ENCODE peak calls at places on chromosome 14, in four cellular contexts. G is naive thymus-derived CD4-positive, alpha-beta T cell; T is tibial nerve; U is IMR-90. Q is an unnamed sample.

GRCh38 chr14:96739511-96739910 is 57.7 kb upstream of the VRK1 start:
- DNase-seq in G (no peak), T (no peak), U (no peak), Q (no peak)

GRCh38 chr14:100785626-100786025 is 40.3 kb upstream of the MEG3 start:
- DNase-seq in G (no peak), T (no peak), U (no peak), Q (no peak)

GRCh38 chr14:36716614-36717184 is 55.0 kb downstream of the PAX9 start:
- DNase-seq in G (no peak), T (no peak), U (no peak), Q (no peak)

GRCh38 chr14:36027354-36027753 is 149.2 kb downstream of the PTCSC3 start:
- DNase-seq in G (no peak), T (no peak), U (no peak), Q (no peak)

GRCh38 chr14:61654026-61654425 is 41.3 kb upstream of the HIF1A start:
- DNase-seq in G (no peak), T (no peak), U (no peak), Q (no peak)

GRCh38 chr14:99094901-99095300 is 177.1 kb downstream of the BCL11B start:
- DNase-seq in G (no peak), T (no peak), U (no peak), Q (no peak)

GRCh38 chr14:72603639-72604038 is 290.3 kb downstream of the DPF3 start:
- DNase-seq in G (no peak), T (no peak), U (no peak), Q (no peak)

GRCh38 chr14:99313234-99313633 is 41.2 kb upstream of the BCL11B start:
- DNase-seq in G (no peak), T (no peak), U (no peak), Q (no peak)

DNA sequence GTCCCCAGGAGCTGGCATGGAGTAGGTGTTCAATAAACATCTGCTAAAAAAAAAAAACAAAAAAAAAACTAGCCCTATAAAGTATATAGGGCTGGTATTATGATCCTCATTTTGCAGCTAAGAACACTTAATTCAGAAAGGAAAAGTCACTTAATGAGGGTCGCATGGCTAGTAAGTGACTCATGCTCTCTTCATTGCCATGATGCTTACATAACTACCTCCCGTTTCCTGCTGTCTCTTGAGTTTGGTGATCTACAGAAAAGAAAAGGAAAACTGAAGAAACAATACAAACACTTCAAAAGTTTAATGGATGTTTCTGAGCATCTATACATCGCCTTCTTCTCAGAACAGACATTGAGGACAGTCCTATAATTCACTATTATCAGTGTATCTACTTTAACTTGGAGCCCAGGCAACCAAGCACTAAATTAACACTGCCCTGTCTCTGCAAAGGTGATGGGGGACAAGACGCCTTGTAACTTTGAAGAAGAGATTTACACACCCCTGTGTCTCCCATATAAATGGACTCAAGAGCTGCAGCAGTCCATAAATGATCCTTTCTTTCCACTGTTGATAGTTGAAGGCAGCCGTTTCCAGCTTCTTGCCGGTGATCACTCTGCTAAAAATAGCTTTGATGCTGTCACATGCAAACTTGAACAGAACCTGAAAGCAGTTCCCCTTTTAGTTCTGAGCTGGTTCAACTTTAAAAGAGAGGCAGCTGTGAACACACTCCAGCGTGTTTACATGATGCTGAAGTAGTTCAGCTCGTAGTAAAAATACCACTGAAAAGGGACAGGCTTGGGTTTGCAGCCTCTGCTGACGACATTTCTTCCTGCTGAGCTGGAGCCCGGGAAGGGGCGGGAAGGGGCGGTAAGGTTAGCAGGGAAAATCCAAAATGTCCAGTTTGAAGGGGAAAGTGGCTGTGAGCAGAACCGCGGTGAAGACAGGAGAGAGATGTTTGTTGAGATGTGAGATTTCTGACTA is 113.3 kb downstream of the FOXN3 start:
- DNase-seq in G (peak; percentile 31), T (peak; percentile 64), U (peak; percentile 95), Q (peak; percentile 83)
- H3K4me3 ChIP-seq in G (no peak overlapping the region), T (peak overlapping the region; percentile 6), U (peak overlapping the region; percentile 26), Q (no peak overlapping the region)

DNA sequence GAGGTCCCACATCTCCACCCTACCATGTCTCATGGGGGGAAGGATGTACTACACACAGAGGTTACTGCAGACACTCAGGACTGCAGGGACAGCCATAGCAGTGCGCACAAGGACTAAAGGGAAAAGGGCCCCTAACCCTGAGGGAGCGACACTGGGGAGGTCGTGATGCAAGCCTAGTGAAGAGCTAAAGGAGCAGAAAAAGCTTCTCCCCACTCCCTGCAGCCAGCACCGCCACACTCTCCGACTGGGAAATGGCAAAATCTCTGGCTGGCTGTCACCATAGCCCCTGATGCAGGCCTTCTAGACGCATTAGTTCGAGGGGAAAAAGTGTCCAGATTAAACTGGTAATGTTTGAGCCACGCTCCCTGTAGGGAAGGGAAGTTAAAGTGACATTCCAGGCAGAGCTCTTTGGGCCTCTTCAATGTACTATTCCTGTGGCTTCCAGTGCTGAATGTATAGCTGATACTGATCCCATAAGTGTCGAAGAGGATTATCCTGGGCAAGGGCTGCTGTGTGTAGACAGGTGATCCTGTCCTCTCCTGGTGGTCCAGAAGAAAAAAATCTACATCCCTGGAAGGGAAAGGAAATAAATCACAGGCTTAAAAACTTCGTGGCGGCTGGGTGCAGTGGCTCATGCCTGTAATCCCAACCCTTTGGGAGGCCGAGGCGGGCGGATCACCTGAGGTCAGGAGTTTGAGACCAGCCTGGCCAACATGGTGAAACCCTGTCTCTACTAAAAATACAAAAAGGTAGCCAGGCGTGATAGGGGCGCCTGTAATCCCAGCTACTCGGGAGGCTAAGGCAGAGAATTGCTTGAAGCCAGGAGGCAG is 5.4 kb downstream of the POMT2 start:
- DNase-seq in G (no peak), T (no peak), U (no peak), Q (no peak)
- H3K27ac ChIP-seq in G (no peak overlapping the region), T (peak overlapping the region; percentile 80), U (no peak overlapping the region), Q (no peak overlapping the region)

GRCh38 chr14:103527408-103528157 is 1.4 kb upstream of the TRMT61A start:
- DNase-seq in G (no peak), T (no peak), U (no peak), Q (peak; percentile 42)
- H3K4me3 ChIP-seq in G (no peak overlapping the region), T (no peak overlapping the region), U (no peak overlapping the region), Q (no peak overlapping the region)

GRCh38 chr14:101966742-101967141 is 2.4 kb downstream of the DYNC1H1 start:
- DNase-seq in G (no peak), T (no peak), U (no peak), Q (no peak)
- H3K27ac ChIP-seq in G (peak overlapping the region; percentile 3), T (peak overlapping the region; percentile 97), U (no peak overlapping the region), Q (no peak overlapping the region)

DNA sequence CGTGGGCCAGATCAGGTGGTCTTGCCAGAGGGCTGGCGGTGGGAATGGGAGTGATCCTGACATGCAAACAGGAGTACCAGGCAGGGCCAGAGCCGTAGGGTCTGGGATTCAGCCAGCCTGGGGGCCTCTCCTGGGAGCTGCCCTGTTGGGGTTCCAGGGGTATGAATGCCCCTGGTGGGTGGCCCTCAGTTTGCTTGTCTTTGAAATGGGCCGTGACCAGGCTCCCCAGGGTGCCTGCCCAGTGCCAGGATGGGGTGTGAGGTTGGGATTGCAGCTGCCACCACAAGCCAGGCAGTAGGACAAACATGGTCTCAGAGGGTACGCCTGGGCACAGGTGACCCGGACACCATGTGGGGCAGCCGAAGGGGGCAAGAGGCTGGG is 168.8 kb downstream of the KIF26A start:
- DNase-seq in G (no peak), T (no peak), U (no peak), Q (no peak)
- H3K4me3 ChIP-seq in G (no peak overlapping the region), T (no peak overlapping the region), U (no peak overlapping the region), Q (no peak overlapping the region)

GRCh38 chr14:68932219-68932618 is 46.9 kb downstream of the ACTN1 start:
- DNase-seq in G (no peak), T (no peak), U (peak; percentile 89), Q (no peak)
- H3K27ac ChIP-seq in G (no peak overlapping the region), T (no peak overlapping the region), U (peak overlapping the region; percentile 44), Q (no peak overlapping the region)

GRCh38 chr14:77800814-77801213 is 905 bp downstream of the ADCK1 start:
- DNase-seq in G (no peak), T (no peak), U (no peak), Q (no peak)
- H3K4me3 ChIP-seq in G (peak overlapping the region; percentile 71), T (peak overlapping the region; percentile 67), U (no peak overlapping the region), Q (peak overlapping the region; percentile 58)

GRCh38 chr14:91113829-91114078 is at the start of gene DGLUCY:
- DNase-seq in G (no peak), T (no peak), U (peak; percentile 75), Q (peak; percentile 95)

GRCh38 chr14:91114079-91115065 is 499 bp downstream of the DGLUCY start:
- DNase-seq in G (peak; percentile 59), T (peak; percentile 64), U (peak; percentile 43), Q (no peak)

GRCh38 chr14:91111443-91111842 is 2.4 kb upstream of the DGLUCY start:
- DNase-seq in G (no peak), T (no peak), U (no peak), Q (no peak)

GRCh38 chr14:91108941-91109611 is 4.8 kb upstream of the DGLUCY start:
- DNase-seq in G (peak; percentile 33), T (no peak), U (no peak), Q (peak; percentile 78)

GRCh38 chr14:91112172-91112571 is 1.7 kb upstream of the DGLUCY start:
- DNase-seq in G (no peak), T (no peak), U (no peak), Q (no peak)
- H3K27ac ChIP-seq in G (no peak overlapping the region), T (no peak overlapping the region), U (no peak overlapping the region), Q (no peak overlapping the region)

GRCh38 chr14:24428628-24429394 is 657 bp downstream of the CBLN3 start:
- DNase-seq in G (no peak), T (no peak), U (no peak), Q (peak; percentile 76)
- H3K4me3 ChIP-seq in G (peak overlapping the region; percentile 96), T (peak overlapping the region; percentile 96), U (no peak overlapping the region), Q (no peak overlapping the region)

GRCh38 chr14:50594577-50595316 is 34.8 kb downstream of the ATL1 start:
- DNase-seq in G (no peak), T (no peak), U (no peak), Q (no peak)
- H3K27ac ChIP-seq in G (no peak overlapping the region), T (no peak overlapping the region), U (no peak overlapping the region), Q (no peak overlapping the region)

Q was measured in right cardiac atrium.